ENCODE peak calls at places on chromosomes 7 and 10, in ten cellular contexts. Y is stromal cell of bone marrow; H is mesenteric fat pad; W is activated CD4-positive, alpha-beta T cell treated with anti-CD3 and anti-CD28 coated beads, Interleukin-2, amount 50 U/mL, for 48 hours; T is BE2C; A is germinal center; L is AG09319; P is hypothalamus; S is pancreas; X is WTC11. E is an unnamed sample.

GRCh38 chr7:141071855-141072547 is 1.9 kb upstream of the TMEM178B start:
- DNase-seq in X (peak; percentile 46), H (no peak), T (peak; percentile 24), S (no peak), W (peak; percentile 7), L (no peak), Y (no peak), P (no peak), A (no peak), E (no peak)

GRCh38 chr7:2109936-2110585 is 122.7 kb downstream of the MAD1L1 start:
- DNase-seq in S (no peak), A (peak; percentile 85), L (peak; percentile 42), W (peak; percentile 81), P (no peak), T (peak; percentile 40), Y (peak; percentile 93), X (no peak), H (no peak), E (no peak)

GRCh38 chr7:46123-46829 is 146.1 kb upstream of the FAM20C start:
- DNase-seq in L (no peak), A (no peak), X (no peak), Y (no peak), W (no peak), P (no peak), T (no peak), S (no peak), H (peak; percentile 59), E (peak; percentile 55)

GRCh38 chr7:21524680-21525079 is 18.2 kb upstream of the DNAH11 start:
- DNase-seq in L (no peak), W (no peak), A (no peak), T (no peak), S (no peak), X (no peak), P (no peak), H (no peak), Y (no peak), E (no peak)

GRCh38 chr7:132476541-132476940 is 99.7 kb downstream of the PLXNA4 start:
- DNase-seq in Y (no peak), H (no peak), S (no peak), W (no peak), X (no peak), A (no peak), P (no peak), L (no peak), T (peak; percentile 55), E (no peak)

GRCh38 chr7:66880009-66880554 is 40.9 kb upstream of the TMEM248 start:
- DNase-seq in X (no peak), Y (no peak), P (no peak), S (no peak), W (no peak), L (no peak), A (no peak), T (no peak), H (no peak), E (no peak)

GRCh38 chr10:132839061-132839460 is 53.1 kb upstream of the NKX6-2 start:
- DNase-seq in W (no peak), T (no peak), Y (no peak), L (no peak), X (no peak), S (no peak), H (peak; percentile 45), A (no peak), P (no peak), E (peak; percentile 49)

GRCh38 chr7:42319631-42320030 is 82.6 kb upstream of the GLI3 start:
- DNase-seq in S (no peak), Y (no peak), P (no peak), T (no peak), H (no peak), L (no peak), W (no peak), X (no peak), A (no peak), E (no peak)

GRCh38 chr10:92494522-92494921 is 79.4 kb downstream of the IDE start:
- DNase-seq in T (no peak), H (no peak), A (no peak), P (no peak), X (no peak), S (no peak), W (no peak), Y (no peak), L (no peak), E (no peak)